ENCODE peak calls at places on chromosomes 2 and 18, in six cellular contexts. V, C, K, W, Q and P are unnamed samples.

GRCh38 chr18:34929336-34929780 is 111.9 kb upstream of the MAPRE2 start:
- DNase-seq in V (no peak), C (no peak), K (no peak), W (peak), Q (peak), P (no peak)

GRCh38 chr2:225027061-225027762 is 15.1 kb downstream of the DOCK10 start:
- DNase-seq in V (no peak), C (no peak), K (no peak), W (no peak), Q (no peak), P (no peak)

GRCh38 chr2:41717883-41718282 is 329.9 kb upstream of the PKDCC start:
- DNase-seq in V (no peak), C (no peak), K (no peak), W (no peak), Q (no peak), P (no peak)

GRCh38 chr2:8043295-8043694 is 638.6 kb upstream of the ID2 start:
- DNase-seq in V (no peak), C (no peak), K (no peak), W (no peak), Q (no peak), P (no peak)

GRCh38 chr18:34857310-34857709 is 147.2 kb downstream of the DTNA start:
- DNase-seq in V (no peak), C (no peak), K (no peak), W (no peak), Q (no peak), P (no peak)

GRCh38 chr2:149236413-149236812 is 94.0 kb upstream of the LYPD6 start:
- DNase-seq in V (no peak), C (no peak), K (no peak), W (no peak), Q (no peak), P (no peak)

GRCh38 chr18:69494841-69495240 is 94.2 kb downstream of the DOK6 start:
- DNase-seq in V (no peak), C (no peak), K (no peak), W (no peak), Q (no peak), P (no peak)

GRCh38 chr2:72084584-72084976 is 63.1 kb downstream of the CYP26B1 start:
- DNase-seq in V (no peak), C (no peak), K (no peak), W (no peak), Q (peak), P (no peak)

GRCh38 chr2:55109219-55109891 is 59.1 kb upstream of the RTN4 start:
- DNase-seq in V (no peak), C (no peak), K (no peak), W (peak), Q (peak), P (no peak)

GRCh38 chr2:10404324-10405143 is 43.6 kb downstream of the ODC1 start:
- DNase-seq in V (no peak), C (no peak), K (no peak), W (no peak), Q (peak), P (no peak)
- H3K4me3 ChIP-seq in V (no peak), C (no peak), K (no peak), W (no peak), Q (no peak), P (no peak)

DNA sequence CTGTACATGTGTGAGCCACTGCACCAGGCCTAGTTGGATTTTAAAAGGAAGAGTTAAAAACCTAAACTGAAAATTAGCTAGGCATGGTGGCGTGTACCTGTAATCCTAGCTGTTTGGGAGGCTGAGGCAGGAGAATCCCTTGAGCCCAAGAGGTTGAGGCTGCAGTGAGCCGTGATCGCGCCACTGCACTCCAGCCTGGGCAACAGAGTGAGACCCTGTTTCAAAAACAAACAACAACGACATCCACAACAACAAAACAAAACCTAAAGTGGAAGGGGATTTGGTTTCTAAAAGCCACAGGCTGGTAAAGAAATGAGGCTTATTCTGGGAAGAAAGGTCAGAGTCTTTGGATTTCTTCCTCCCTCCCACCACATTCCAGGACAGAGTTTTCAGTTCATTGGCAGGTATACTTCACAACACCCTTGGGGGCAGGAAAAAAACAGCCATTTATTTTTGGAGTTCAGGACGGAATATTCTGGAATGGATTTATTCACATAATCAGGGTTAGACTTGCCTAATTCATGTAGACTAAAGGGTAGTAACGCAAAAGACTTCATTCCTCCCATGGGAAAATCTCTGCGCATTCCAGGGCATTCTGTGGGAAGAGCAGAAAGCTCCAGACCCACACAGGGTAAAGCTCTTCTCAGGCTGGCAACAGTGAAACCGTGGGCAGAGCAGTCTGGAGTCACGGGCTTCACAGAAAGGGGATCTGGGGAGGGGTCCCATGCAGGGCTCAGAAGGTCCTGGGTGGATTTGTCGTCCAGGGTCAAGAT is 34.9 kb downstream of the TEX44 start:
- DNase-seq in V (no peak), C (no peak), K (no peak), W (no peak), Q (peak), P (no peak)
- H3K4me3 ChIP-seq in V (no peak), C (no peak), K (no peak), W (no peak), Q (no peak), P (no peak)

GRCh38 chr2:160140471-160140870 is 59.6 kb downstream of the ITGB6 start:
- DNase-seq in V (no peak), C (no peak), K (no peak), W (no peak), Q (peak), P (no peak)

GRCh38 chr2:160139350-160139749 is 60.7 kb downstream of the ITGB6 start:
- DNase-seq in V (no peak), C (no peak), K (no peak), W (no peak), Q (no peak), P (no peak)

GRCh38 chr2:160138406-160138805 is 61.7 kb downstream of the ITGB6 start:
- DNase-seq in V (no peak), C (no peak), K (no peak), W (no peak), Q (no peak), P (no peak)

GRCh38 chr2:160141419-160141818 is 58.7 kb downstream of the ITGB6 start:
- DNase-seq in V (no peak), C (no peak), K (no peak), W (no peak), Q (no peak), P (no peak)

DNA sequence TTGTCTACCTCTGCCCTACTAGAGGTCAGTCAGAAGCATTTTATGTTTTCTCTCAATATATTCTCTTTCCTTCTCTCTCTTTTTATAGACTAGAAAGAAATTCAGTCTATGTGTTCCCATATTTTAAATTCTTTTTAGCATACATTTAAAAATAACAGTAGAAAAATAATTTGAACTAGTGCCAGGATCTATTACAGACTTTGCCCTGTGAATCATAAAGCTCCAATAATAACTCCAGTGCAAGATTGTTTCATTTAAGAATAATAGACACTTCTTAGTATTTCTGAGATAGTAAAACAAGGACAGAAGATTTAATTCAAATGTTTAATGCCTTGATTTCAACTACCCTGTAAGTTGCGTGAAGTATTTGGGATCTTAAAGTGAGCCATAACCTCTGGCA is 60.1 kb downstream of the ITGB6 start:
- DNase-seq in V (no peak), C (no peak), K (no peak), W (no peak), Q (no peak), P (no peak)
- H3K4me3 ChIP-seq in V (no peak), C (no peak), K (no peak), W (no peak), Q (no peak), P (no peak)

GRCh38 chr2:216279011-216279410 is 93.3 kb downstream of the MARCHF4 start:
- DNase-seq in V (no peak), C (no peak), K (no peak), W (no peak), Q (peak), P (no peak)

GRCh38 chr2:216279459-216279858 is 92.8 kb downstream of the MARCHF4 start:
- DNase-seq in V (no peak), C (no peak), K (no peak), W (no peak), Q (peak), P (no peak)

GRCh38 chr2:216275890-216276289 is 96.4 kb downstream of the MARCHF4 start:
- DNase-seq in V (no peak), C (no peak), K (no peak), W (no peak), Q (no peak), P (no peak)

DNA sequence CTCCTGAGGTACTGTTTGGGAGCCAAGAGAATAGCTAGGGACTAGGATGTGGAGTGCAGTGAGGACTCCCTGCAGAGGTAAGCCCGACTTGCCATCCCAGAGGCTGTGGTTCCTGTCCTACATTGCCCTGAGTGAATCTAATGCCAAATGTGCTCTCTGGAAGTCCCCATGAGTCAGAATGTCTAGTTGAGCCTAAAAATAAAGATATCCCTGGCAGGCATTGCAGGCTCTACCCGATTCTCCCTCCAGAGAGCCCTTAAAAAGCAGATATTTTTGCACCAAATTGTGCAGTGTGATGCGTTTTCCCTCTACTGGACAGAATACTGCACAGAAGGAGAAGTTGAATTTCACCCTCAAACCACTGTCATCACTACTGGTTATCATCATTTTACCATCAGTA is 98.1 kb downstream of the MARCHF4 start:
- DNase-seq in V (no peak), C (no peak), K (no peak), W (no peak), Q (peak), P (no peak)
- H3K4me3 ChIP-seq in V (no peak), C (no peak), K (no peak), W (no peak), Q (no peak), P (no peak)